ENCODE peak calls at places on chromosome 19, in seven cellular contexts. One of them, this sample, is unnamed. For H3K4me1, the result is how much of the 10 kb centered on the place peaks cover.

GRCh38 chr19:37983916-37984315 is 76.9 kb downstream of the SIPA1L3 start:
- DNase-seq in uterus: no peak
- DNase-seq in body of pancreas: no peak
- DNase-seq in gastrocnemius medialis: no peak
- DNase-seq in pancreas: no peak
- DNase-seq in psoas muscle: no peak
- DNase-seq in A549: no peak
- DNase-seq in this sample: no peak

GRCh38 chr19:56348289-56348877 is 33.7 kb upstream of the ZSCAN5A start:
- DNase-seq in uterus: no peak
- DNase-seq in body of pancreas: no peak
- DNase-seq in gastrocnemius medialis: no peak
- DNase-seq in pancreas: no peak
- DNase-seq in psoas muscle: no peak
- DNase-seq in A549: peak
- DNase-seq in this sample: no peak

GRCh38 chr19:35378356-35378755 is 7.5 kb downstream of the GPR42 start:
- DNase-seq in uterus: no peak
- DNase-seq in body of pancreas: no peak
- DNase-seq in gastrocnemius medialis: no peak
- DNase-seq in pancreas: no peak
- DNase-seq in psoas muscle: no peak
- DNase-seq in A549: no peak
- DNase-seq in this sample: no peak

GRCh38 chr19:47230122-47230920 is 678 bp downstream of the BBC3 start:
- DNase-seq in uterus: peak
- DNase-seq in body of pancreas: peak
- DNase-seq in gastrocnemius medialis: peak
- DNase-seq in pancreas: peak
- DNase-seq in psoas muscle: peak
- DNase-seq in A549: peak
- DNase-seq in this sample: no peak

GRCh38 chr19:2998642-2999041 is 21.3 kb downstream of the TLE6 start:
- DNase-seq in uterus: no peak
- DNase-seq in body of pancreas: no peak
- DNase-seq in gastrocnemius medialis: no peak
- DNase-seq in pancreas: no peak
- DNase-seq in psoas muscle: no peak
- DNase-seq in A549: no peak
- DNase-seq in this sample: no peak

GRCh38 chr19:17420267-17420924 is 549 bp downstream of the MVB12A start:
- DNase-seq in uterus: peak
- DNase-seq in body of pancreas: peak
- DNase-seq in gastrocnemius medialis: no peak
- DNase-seq in pancreas: no peak
- DNase-seq in psoas muscle: peak
- DNase-seq in A549: peak
- DNase-seq in this sample: no peak

GRCh38 chr19:41278478-41278877 is 14.3 kb downstream of the HNRNPUL1 start:
- DNase-seq in uterus: no peak
- DNase-seq in body of pancreas: no peak
- DNase-seq in gastrocnemius medialis: no peak
- DNase-seq in pancreas: no peak
- DNase-seq in psoas muscle: no peak
- DNase-seq in A549: no peak
- DNase-seq in this sample: no peak

GRCh38 chr19:23804676-23805075 is 46.0 kb upstream of the ZNF681 start:
- DNase-seq in uterus: no peak
- DNase-seq in body of pancreas: no peak
- DNase-seq in gastrocnemius medialis: no peak
- DNase-seq in pancreas: no peak
- DNase-seq in psoas muscle: no peak
- DNase-seq in A549: no peak
- DNase-seq in this sample: no peak

GRCh38 chr19:45667620-45668341 is at the start of gene GIPR:
- DNase-seq in uterus: no peak
- DNase-seq in body of pancreas: peak
- DNase-seq in gastrocnemius medialis: no peak
- DNase-seq in pancreas: peak
- DNase-seq in psoas muscle: peak
- DNase-seq in A549: peak
- DNase-seq in this sample: peak

GRCh38 chr19:13978306-13978705 is 26.0 kb downstream of the DCAF15 start:
- DNase-seq in uterus: peak
- DNase-seq in body of pancreas: peak
- DNase-seq in gastrocnemius medialis: peak
- DNase-seq in pancreas: peak
- DNase-seq in psoas muscle: peak
- DNase-seq in A549: no peak
- DNase-seq in this sample: peak

GRCh38 chr19:38713227-38713649 is 31.0 kb downstream of the CAPN12 start:
- DNase-seq in uterus: peak
- DNase-seq in body of pancreas: peak
- DNase-seq in gastrocnemius medialis: peak
- DNase-seq in pancreas: peak
- DNase-seq in psoas muscle: peak
- DNase-seq in A549: no peak
- DNase-seq in this sample: peak

GRCh38 chr19:46466536-46467199 is 4.7 kb downstream of the PNMA8A start:
- DNase-seq in uterus: peak
- DNase-seq in body of pancreas: no peak
- DNase-seq in gastrocnemius medialis: no peak
- DNase-seq in pancreas: no peak
- DNase-seq in psoas muscle: peak
- DNase-seq in A549: no peak
- DNase-seq in this sample: no peak

GRCh38 chr19:9413240-9413954 is 22.0 kb downstream of the ZNF266 start:
- DNase-seq in uterus: no peak
- DNase-seq in body of pancreas: no peak
- DNase-seq in gastrocnemius medialis: no peak
- DNase-seq in pancreas: no peak
- DNase-seq in psoas muscle: no peak
- DNase-seq in A549: peak
- DNase-seq in this sample: no peak

GRCh38 chr19:51687791-51688664 is 5.1 kb upstream of the SPACA6 start:
- DNase-seq in uterus: peak
- DNase-seq in body of pancreas: no peak
- DNase-seq in gastrocnemius medialis: no peak
- DNase-seq in pancreas: peak
- DNase-seq in psoas muscle: peak
- DNase-seq in A549: peak
- DNase-seq in this sample: peak

GRCh38 chr19:8973501-8974091 is 36.6 kb downstream of the MUC16 start:
- DNase-seq in uterus: no peak
- DNase-seq in body of pancreas: peak
- DNase-seq in gastrocnemius medialis: no peak
- DNase-seq in pancreas: no peak
- DNase-seq in psoas muscle: no peak
- DNase-seq in A549: peak
- DNase-seq in this sample: no peak

GRCh38 chr19:16161848-16162247 is 11.5 kb downstream of the CIB3 start:
- DNase-seq in uterus: no peak
- DNase-seq in body of pancreas: no peak
- DNase-seq in gastrocnemius medialis: no peak
- DNase-seq in pancreas: no peak
- DNase-seq in psoas muscle: no peak
- DNase-seq in A549: peak
- DNase-seq in this sample: no peak

GRCh38 chr19:18978616-18979015 is 37.6 kb upstream of the HOMER3 start:
- DNase-seq in uterus: no peak
- DNase-seq in body of pancreas: no peak
- DNase-seq in gastrocnemius medialis: no peak
- DNase-seq in pancreas: no peak
- DNase-seq in psoas muscle: no peak
- DNase-seq in A549: no peak
- DNase-seq in this sample: no peak

GRCh38 chr19:23378948-23379347 is 16.3 kb downstream of the ZNF91 start:
- DNase-seq in uterus: no peak
- DNase-seq in body of pancreas: no peak
- DNase-seq in gastrocnemius medialis: no peak
- DNase-seq in pancreas: no peak
- DNase-seq in psoas muscle: no peak
- DNase-seq in A549: no peak
- DNase-seq in this sample: no peak

GRCh38 chr19:12948597-12949362 is 3.1 kb downstream of the RAD23A start:
- DNase-seq in uterus: no peak
- DNase-seq in body of pancreas: no peak
- DNase-seq in gastrocnemius medialis: no peak
- DNase-seq in pancreas: no peak
- DNase-seq in psoas muscle: no peak
- DNase-seq in A549: no peak
- DNase-seq in this sample: no peak

GRCh38 chr19:9673912-9674668 is 810 bp downstream of the ZNF562 start:
- DNase-seq in uterus: no peak
- DNase-seq in body of pancreas: no peak
- DNase-seq in gastrocnemius medialis: no peak
- DNase-seq in pancreas: no peak
- DNase-seq in psoas muscle: no peak
- DNase-seq in A549: peak
- DNase-seq in this sample: no peak

GRCh38 chr19:6736917-6737283 is 480 bp downstream of the GPR108 start:
- DNase-seq in uterus: no peak
- DNase-seq in body of pancreas: peak
- DNase-seq in gastrocnemius medialis: no peak
- DNase-seq in pancreas: no peak
- DNase-seq in psoas muscle: no peak
- DNase-seq in A549: no peak
- DNase-seq in this sample: no peak
- TF ChIP-seq CTCF in uterus: no peak
- TF ChIP-seq CTCF in body of pancreas: no peak
- TF ChIP-seq CTCF in gastrocnemius medialis: no peak
- TF ChIP-seq CTCF in pancreas: no peak
- TF ChIP-seq CTCF in psoas muscle: no peak
- TF ChIP-seq CTCF in A549: no peak
- TF ChIP-seq CTCF in this sample: peak

GRCh38 chr19:4503224-4504170 is 14.8 kb downstream of the PLIN4 start:
- DNase-seq in uterus: no peak
- DNase-seq in body of pancreas: no peak
- DNase-seq in gastrocnemius medialis: no peak
- DNase-seq in pancreas: no peak
- DNase-seq in psoas muscle: no peak
- DNase-seq in A549: no peak
- DNase-seq in this sample: no peak

GRCh38 chr19:4504297-4504701 is 14.0 kb downstream of the PLIN4 start:
- DNase-seq in uterus: no peak
- DNase-seq in body of pancreas: no peak
- DNase-seq in gastrocnemius medialis: no peak
- DNase-seq in pancreas: no peak
- DNase-seq in psoas muscle: no peak
- DNase-seq in A549: no peak
- DNase-seq in this sample: no peak

GRCh38 chr19:4506449-4507149 is 11.7 kb downstream of the PLIN4 start:
- DNase-seq in uterus: no peak
- DNase-seq in body of pancreas: no peak
- DNase-seq in gastrocnemius medialis: no peak
- DNase-seq in pancreas: no peak
- DNase-seq in psoas muscle: no peak
- DNase-seq in A549: no peak
- DNase-seq in this sample: no peak

GRCh38 chr19:4505570-4506448 is 12.5 kb downstream of the PLIN4 start:
- DNase-seq in uterus: no peak
- DNase-seq in body of pancreas: no peak
- DNase-seq in gastrocnemius medialis: no peak
- DNase-seq in pancreas: no peak
- DNase-seq in psoas muscle: no peak
- DNase-seq in A549: no peak
- DNase-seq in this sample: no peak

GRCh38 chr19:4504874-4505569 is 13.3 kb downstream of the PLIN4 start:
- DNase-seq in uterus: no peak
- DNase-seq in body of pancreas: no peak
- DNase-seq in gastrocnemius medialis: no peak
- DNase-seq in pancreas: no peak
- DNase-seq in psoas muscle: no peak
- DNase-seq in A549: no peak
- DNase-seq in this sample: no peak
- H3K27ac ChIP-seq in uterus: no peak
- H3K27ac ChIP-seq in body of pancreas: no peak
- H3K27ac ChIP-seq in gastrocnemius medialis: peak
- H3K27ac ChIP-seq in pancreas: no peak
- H3K27ac ChIP-seq in psoas muscle: peak
- H3K27ac ChIP-seq in A549: no peak
- H3K27ac ChIP-seq in this sample: no peak

GRCh38 chr19:11171144-11171543 is 15.6 kb upstream of the SPC24 start:
- DNase-seq in uterus: no peak
- DNase-seq in body of pancreas: no peak
- DNase-seq in gastrocnemius medialis: no peak
- DNase-seq in pancreas: no peak
- DNase-seq in psoas muscle: no peak
- DNase-seq in A549: no peak
- DNase-seq in this sample: no peak
- H3K4me1 ChIP-seq in uterus: under half
- H3K4me1 ChIP-seq in body of pancreas: under half
- H3K4me1 ChIP-seq in gastrocnemius medialis: under half
- H3K4me1 ChIP-seq in pancreas: under half
- H3K4me1 ChIP-seq in psoas muscle: under half
- H3K4me1 ChIP-seq in A549: under half
- H3K4me1 ChIP-seq in this sample: under half

DNA sequence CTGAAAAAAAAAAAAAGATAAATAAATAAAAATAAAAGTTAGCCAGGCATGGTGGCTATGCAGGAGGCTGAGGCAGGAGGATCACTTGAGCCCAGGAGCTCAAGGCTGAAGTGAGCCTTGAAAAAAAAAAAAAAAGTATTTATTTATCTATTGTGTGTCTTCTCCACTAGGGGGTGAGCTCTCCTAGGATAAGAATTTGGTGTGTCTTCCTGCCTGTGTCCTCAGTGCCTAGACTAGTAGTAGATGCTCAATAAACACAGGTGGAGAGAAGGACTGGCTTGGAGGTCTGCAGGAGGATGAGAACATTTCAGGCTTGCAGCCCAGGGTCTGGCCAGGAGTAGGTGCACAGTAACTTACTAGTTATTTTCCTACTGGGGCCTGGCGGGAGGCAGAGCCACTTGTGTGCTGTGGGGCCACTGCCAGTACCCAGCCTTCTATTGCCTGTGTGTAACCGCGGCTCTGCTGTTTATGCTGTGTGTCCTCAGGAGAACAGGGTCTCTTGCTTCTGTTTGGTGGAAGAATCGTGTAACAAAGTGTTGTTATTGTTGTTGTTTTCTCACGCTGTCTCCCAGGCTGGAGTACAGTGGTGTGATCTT is 5.4 kb downstream of the LMTK3 start:
- DNase-seq in uterus: no peak
- DNase-seq in body of pancreas: no peak
- DNase-seq in gastrocnemius medialis: no peak
- DNase-seq in pancreas: no peak
- DNase-seq in psoas muscle: no peak
- DNase-seq in A549: peak
- DNase-seq in this sample: no peak
- TF ChIP-seq CTCF in uterus: peak
- TF ChIP-seq CTCF in body of pancreas: peak
- TF ChIP-seq CTCF in gastrocnemius medialis: peak
- TF ChIP-seq CTCF in pancreas: no peak
- TF ChIP-seq CTCF in psoas muscle: peak
- TF ChIP-seq CTCF in A549: peak
- TF ChIP-seq CTCF in this sample: peak

GRCh38 chr19:55324705-55325104 is 436 bp downstream of the TMEM150B start:
- DNase-seq in uterus: no peak
- DNase-seq in body of pancreas: no peak
- DNase-seq in gastrocnemius medialis: no peak
- DNase-seq in pancreas: no peak
- DNase-seq in psoas muscle: no peak
- DNase-seq in A549: no peak
- DNase-seq in this sample: no peak
- H3K27ac ChIP-seq in uterus: no peak
- H3K27ac ChIP-seq in body of pancreas: no peak
- H3K27ac ChIP-seq in gastrocnemius medialis: peak
- H3K27ac ChIP-seq in pancreas: no peak
- H3K27ac ChIP-seq in psoas muscle: no peak
- H3K27ac ChIP-seq in A549: peak
- H3K27ac ChIP-seq in this sample: peak

This sample was measured in right atrium auricular region.